ENCODE peak calls at places on chromosome 12, in five cellular contexts. B, U, V, N and W are unnamed samples.

GRCh38 chr12:64744422-64745258 is 14.6 kb downstream of the GNS start:
- DNase-seq in U (no peak), B (no peak), N (peak; percentile 50), V (no peak), W (no peak)

GRCh38 chr12:11695321-11695720 is 45.8 kb downstream of the ETV6 start:
- DNase-seq in V (no peak), B (no peak), U (no peak), N (peak; percentile 38), W (no peak)

GRCh38 chr12:46217686-46218508 is 50.9 kb downstream of the SLC38A1 start:
- DNase-seq in U (peak; percentile 61), N (no peak), V (no peak), B (peak; percentile 24), W (no peak)

GRCh38 chr12:120324841-120325417 is 2.6 kb downstream of the PLA2G1B start:
- DNase-seq in N (no peak), V (no peak), B (no peak), U (no peak), W (no peak)

GRCh38 chr12:12661086-12661485 is 34.9 kb downstream of the GPR19 start:
- DNase-seq in U (no peak), N (peak; percentile 86), V (no peak), B (no peak), W (no peak)

GRCh38 chr12:108792361-108793292 is 61.3 kb upstream of the CORO1C start:
- DNase-seq in B (no peak), U (no peak), N (no peak), V (no peak), W (no peak)

GRCh38 chr12:102023343-102023930 is 38.4 kb downstream of the WASHC3 start:
- DNase-seq in N (peak; percentile 52), B (no peak), U (no peak), V (no peak), W (no peak)

GRCh38 chr12:120230326-120230973 is 29.5 kb upstream of the RPLP0 start:
- DNase-seq in N (peak; percentile 88), V (no peak), B (no peak), U (no peak), W (no peak)

GRCh38 chr12:102504871-102505270 is 24.5 kb upstream of the IGF1 start:
- DNase-seq in N (no peak), B (no peak), V (no peak), U (no peak), W (no peak)

GRCh38 chr12:57722716-57723629 is 15.6 kb downstream of the AGAP2 start:
- DNase-seq in V (no peak), U (no peak), B (peak; percentile 8), N (no peak), W (peak; percentile 76)

GRCh38 chr12:111482464-111482863 is 76.7 kb downstream of the SH2B3 start:
- DNase-seq in U (no peak), N (no peak), V (no peak), B (no peak), W (no peak)

GRCh38 chr12:116398193-116398592 is 120.7 kb upstream of the MED13L start:
- DNase-seq in V (no peak), U (no peak), B (no peak), N (no peak), W (no peak)

GRCh38 chr12:116395381-116395780 is 117.9 kb upstream of the MED13L start:
- DNase-seq in N (peak; percentile 35), U (no peak), V (no peak), B (no peak), W (no peak)

GRCh38 chr12:116393859-116394650 is 116.6 kb upstream of the MED13L start:
- DNase-seq in B (no peak), V (no peak), N (no peak), U (no peak), W (no peak)

GRCh38 chr12:116399055-116399454 is 121.6 kb upstream of the MED13L start:
- DNase-seq in B (no peak), N (no peak), V (no peak), U (no peak), W (no peak)

DNA sequence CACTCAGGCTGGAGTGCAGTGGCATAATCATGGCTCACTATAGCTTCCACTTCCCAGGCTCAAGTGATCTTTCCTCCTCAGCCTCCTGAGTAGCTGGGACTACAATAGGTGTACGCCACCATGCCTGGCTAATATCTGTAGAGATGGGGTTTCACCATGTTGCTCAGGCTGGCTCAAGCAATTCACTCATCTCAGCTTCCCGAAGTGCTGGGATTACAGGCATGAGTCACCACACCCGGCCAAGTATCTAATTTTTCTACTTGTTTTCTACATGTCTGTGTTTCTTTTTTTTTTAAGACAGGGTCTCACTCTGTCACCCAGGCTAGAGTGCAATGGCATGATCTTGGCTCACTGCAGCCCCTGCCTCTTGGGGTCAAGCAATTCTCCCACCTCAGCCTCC is 119.7 kb upstream of the MED13L start:
- DNase-seq in V (no peak), N (peak; percentile 56), U (no peak), B (no peak), W (no peak)
- TF ChIP-seq CTCF in V (no peak), N (no peak), U (no peak), B (no peak), W (no peak)

GRCh38 chr12:2693204-2693860 is 101.4 kb upstream of the FKBP4 start:
- DNase-seq in V (no peak), B (no peak), N (no peak), U (no peak), W (no peak)
- TF ChIP-seq CTCF in V (peak; percentile 30), B (no peak), N (no peak), U (peak; percentile 28), W (no peak)

GRCh38 chr12:58832920-58833319 is 87.4 kb downstream of the LRIG3 start:
- DNase-seq in N (no peak), B (no peak), U (no peak), V (no peak), W (no peak)

GRCh38 chr12:58833844-58834243 is 86.5 kb downstream of the LRIG3 start:
- DNase-seq in U (no peak), N (no peak), B (no peak), V (no peak), W (no peak)
- TF ChIP-seq CTCF in U (no peak), N (no peak), B (no peak), V (no peak), W (no peak)

DNA sequence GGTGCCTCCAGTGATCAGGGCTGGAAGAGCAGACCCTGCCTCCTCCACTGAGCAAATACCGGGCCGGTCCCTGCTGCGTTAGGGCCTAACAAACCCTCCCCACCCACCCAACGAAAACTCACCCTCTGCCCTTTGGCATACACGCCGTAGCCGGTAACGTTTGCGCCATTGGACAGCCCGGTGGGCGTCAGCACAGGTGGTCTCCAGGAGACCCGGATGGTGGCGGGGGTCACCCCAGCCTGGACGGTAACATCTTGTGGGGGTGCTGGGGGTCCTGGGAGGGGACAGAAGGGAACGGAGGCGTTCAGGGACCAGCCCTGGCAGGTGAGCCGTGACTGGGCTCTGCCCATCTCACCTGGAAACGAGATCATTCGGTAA is 100.5 kb downstream of the PIWIL1 start:
- DNase-seq in N (no peak), V (no peak), B (no peak), U (no peak), W (no peak)
- TF ChIP-seq CTCF in N (no peak), V (no peak), B (no peak), U (no peak), W (no peak)

GRCh38 chr12:67457799-67458680 is 188.9 kb downstream of the CAND1 start:
- DNase-seq in V (no peak), N (peak; percentile 20), U (no peak), B (no peak), W (no peak)
- TF ChIP-seq CTCF in V (peak; percentile 32), N (peak; percentile 43), U (peak; percentile 27), B (no peak), W (peak; percentile 33)

GRCh38 chr12:115790526-115790925 is 487.0 kb downstream of the MED13L start:
- DNase-seq in V (no peak), U (no peak), N (no peak), B (no peak), W (no peak)

GRCh38 chr12:115799610-115800009 is 477.9 kb downstream of the MED13L start:
- DNase-seq in N (no peak), B (no peak), V (no peak), U (no peak), W (no peak)

GRCh38 chr12:115791331-115791730 is 486.2 kb downstream of the MED13L start:
- DNase-seq in N (no peak), V (no peak), B (no peak), U (no peak), W (no peak)

GRCh38 chr12:115798309-115798917 is 479.1 kb downstream of the MED13L start:
- DNase-seq in V (no peak), B (no peak), N (no peak), U (no peak), W (no peak)

GRCh38 chr12:115794659-115795081 is 482.8 kb downstream of the MED13L start:
- DNase-seq in V (no peak), U (no peak), N (no peak), B (no peak), W (no peak)
- TF ChIP-seq CTCF in V (no peak), U (no peak), N (no peak), B (no peak), W (no peak)

DNA sequence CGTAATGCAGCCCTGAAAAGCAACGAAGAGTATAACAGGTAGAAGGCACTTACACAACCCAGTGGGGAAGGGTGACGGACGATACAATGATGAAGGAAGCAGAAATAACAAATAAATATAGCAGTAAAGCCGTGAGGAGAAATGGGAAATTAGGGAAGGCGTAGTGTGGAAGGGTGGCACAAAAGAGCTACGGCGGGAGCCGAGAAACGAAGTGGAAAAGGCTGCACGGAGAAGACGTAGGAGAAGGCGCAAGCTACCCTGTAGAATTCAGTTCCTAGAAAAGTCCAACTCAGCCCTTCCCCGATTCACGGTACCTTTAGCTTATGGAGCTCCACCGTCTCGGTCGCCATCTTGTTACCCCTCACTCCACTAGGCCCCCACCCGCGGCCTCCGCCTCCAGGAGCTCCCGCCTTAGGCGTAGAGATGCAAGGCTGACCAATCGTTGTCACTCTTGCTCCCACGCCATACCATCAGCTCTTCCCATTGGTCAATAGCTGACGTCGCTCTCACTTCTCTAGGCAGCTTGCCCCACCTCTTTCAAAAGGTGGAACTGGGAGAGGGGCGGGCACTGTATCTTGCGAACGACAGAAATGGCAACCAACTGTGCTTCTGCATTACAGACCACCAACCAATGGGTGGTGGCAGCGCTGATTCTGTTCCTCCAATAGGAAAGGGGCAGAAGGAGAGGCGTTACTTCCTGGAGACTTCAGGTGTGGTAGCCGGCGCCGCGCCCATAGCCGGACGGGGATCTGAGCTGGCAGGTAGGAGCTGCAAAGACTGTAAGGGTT is at the start of the genes ORMDL2 and SARNP:
- DNase-seq in B (peak; percentile 94), U (peak; percentile 98), V (peak; percentile 86), N (peak; percentile 100), W (peak; percentile 98)
- TF ChIP-seq CTCF in B (no peak), U (no peak), V (no peak), N (no peak), W (no peak)

GRCh38 chr12:10033783-10034381 is 3.4 kb downstream of the CLEC9A start:
- DNase-seq in V (no peak), U (no peak), N (peak; percentile 26), B (peak; percentile 16), W (no peak)
- TF ChIP-seq CTCF in V (peak; percentile 85), U (no peak), N (peak; percentile 36), B (no peak), W (peak; percentile 54)

DNA sequence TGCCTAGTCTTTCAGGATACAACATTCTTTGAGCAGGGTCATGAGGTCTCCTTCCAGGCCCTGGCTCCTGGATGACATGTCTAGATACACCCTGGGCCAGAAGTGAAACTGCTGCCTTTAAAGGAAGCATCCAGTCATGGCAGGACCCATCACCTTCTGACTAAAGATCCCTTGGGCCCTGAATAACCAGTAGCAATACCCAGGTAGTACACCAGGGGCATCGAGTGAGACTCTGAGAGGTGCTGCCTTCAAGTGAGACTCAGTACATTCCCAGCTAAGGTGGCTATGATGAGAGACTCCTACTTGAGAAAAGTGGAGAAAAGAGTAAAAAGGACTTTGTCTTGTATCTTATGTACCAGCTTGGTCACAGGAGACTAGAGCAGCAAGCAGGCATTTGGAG is 23.5 kb downstream of the OR6C68 start:
- DNase-seq in V (no peak), N (no peak), B (no peak), U (no peak), W (no peak)
- TF ChIP-seq CTCF in V (no peak), N (no peak), B (no peak), U (no peak), W (no peak)